ENCODE peak calls at places on chromosomes 16 and 17, in nine cellular contexts. U, J, Q, Z, E, H, K, Y and L are unnamed samples.

GRCh38 chr17:57869599-57870282 is 19.9 kb upstream of the MRPS23 start:
- DNase-seq in J (peak; percentile 82), U (no peak), K (no peak), Z (peak; percentile 51), E (no peak), Q (no peak), Y (no peak), H (no peak), L (no peak)

GRCh38 chr17:65099941-65100315 is 37.2 kb upstream of the RGS9 start:
- DNase-seq in Z (peak; percentile 94), E (no peak), Y (peak; percentile 6), U (peak; percentile 38), Q (peak; percentile 76), J (peak; percentile 39), K (no peak), H (peak; percentile 24), L (peak; percentile 64)

GRCh38 chr16:6714510-6714909 is 618.1 kb upstream of the RBFOX1 start:
- DNase-seq in E (no peak), U (no peak), K (no peak), Z (no peak), J (no peak), Q (no peak), H (no peak), Y (no peak), L (no peak)

GRCh38 chr16:73735018-73735417 is 561.6 kb upstream of the PSMD7 start:
- DNase-seq in Q (peak; percentile 38), K (no peak), H (no peak), J (peak; percentile 66), U (peak; percentile 33), Z (peak; percentile 94), Y (no peak), E (no peak), L (no peak)

GRCh38 chr16:1453316-1453715 is 9.0 kb upstream of the CCDC154 start:
- DNase-seq in K (no peak), Q (no peak), U (no peak), Z (no peak), H (no peak), E (no peak), Y (no peak), J (no peak), L (no peak)

GRCh38 chr17:28533091-28533670 is 19.2 kb downstream of the UNC119 start:
- DNase-seq in Q (no peak), U (no peak), J (no peak), E (no peak), Y (no peak), H (no peak), K (no peak), Z (peak; percentile 84), L (no peak)

GRCh38 chr16:89111263-89111662 is 17.6 kb downstream of the ACSF3 start:
- DNase-seq in Y (no peak), K (no peak), Q (no peak), Z (no peak), H (no peak), E (no peak), U (no peak), J (no peak), L (peak; percentile 12)

GRCh38 chr17:45050680-45051059 is 762 bp downstream of the DCAKD start:
- DNase-seq in Z (peak; percentile 71), U (no peak), Q (no peak), J (no peak), H (peak; percentile 37), K (no peak), E (no peak), Y (no peak), L (no peak)

GRCh38 chr16:86452451-86452850 is 57.9 kb upstream of the FOXF1 start:
- DNase-seq in Z (no peak), J (no peak), Y (no peak), U (no peak), Q (no peak), E (no peak), H (no peak), K (no peak), L (no peak)

GRCh38 chr17:40072481-40073346 is 9.9 kb downstream of the THRA start:
- DNase-seq in E (no peak), K (no peak), U (no peak), Z (no peak), Q (no peak), H (peak; percentile 64), Y (no peak), J (no peak), L (peak; percentile 81)

GRCh38 chr17:83185023-83186002 is 105.9 kb downstream of the METRNL start:
- DNase-seq in E (peak; percentile 3), J (no peak), H (no peak), Z (no peak), U (no peak), K (no peak), Y (no peak), Q (no peak), L (no peak)

GRCh38 chr17:65027305-65027704 is 29.2 kb downstream of the GNA13 start:
- DNase-seq in U (peak; percentile 26), J (peak; percentile 65), K (peak; percentile 33), Z (peak; percentile 86), Y (no peak), H (no peak), Q (peak; percentile 91), E (no peak), L (no peak)

GRCh38 chr17:40540448-40540847 is 24.8 kb downstream of the CCR7 start:
- DNase-seq in U (no peak), Z (no peak), Y (no peak), H (no peak), Q (no peak), E (no peak), J (no peak), K (no peak), L (no peak)

GRCh38 chr16:66562409-66562808 is 3.8 kb upstream of the CMTM1 start:
- DNase-seq in Z (no peak), Y (no peak), U (no peak), Q (no peak), E (no peak), J (no peak), K (no peak), H (no peak), L (no peak)